ENCODE peak calls at places on chromosomes 1 and 21, in eight cellular contexts. F, Q, D, W, Y, U, M and S are unnamed samples.

GRCh38 chr1:88684482-88685238 is 587 bp downstream of the PKN2 start:
- DNase-seq in M (peak), W (no peak), U (peak), D (peak), Y (peak), Q (peak), F (peak), S (peak)

GRCh38 chr1:157092831-157093230 is 6.8 kb downstream of the ETV3L start:
- DNase-seq in D (no peak), Y (no peak), W (no peak), F (no peak), U (peak), Q (no peak), M (peak), S (no peak)

GRCh38 chr1:31701137-31701736 is 2.6 kb downstream of the COL16A1 start:
- DNase-seq in U (peak), M (peak), Q (peak), Y (peak), W (peak), D (peak), F (no peak), S (no peak)

GRCh38 chr1:241688940-241689368 is 36.9 kb downstream of the WDR64 start:
- DNase-seq in U (no peak), D (peak), W (no peak), F (no peak), M (no peak), Q (no peak), Y (peak), S (no peak)

GRCh38 chr1:157311730-157312269 is 173.6 kb upstream of the ETV3 start:
- DNase-seq in Q (no peak), D (no peak), W (no peak), U (no peak), F (no peak), Y (no peak), M (no peak), S (no peak)

GRCh38 chr1:228989992-228990827 is 254.9 kb downstream of the RHOU start:
- DNase-seq in M (peak), Q (no peak), U (peak), F (no peak), W (no peak), D (no peak), Y (no peak), S (no peak)

GRCh38 chr1:119298687-119299086 is 69.9 kb upstream of the HAO2 start:
- DNase-seq in U (no peak), Y (no peak), Q (no peak), W (no peak), F (no peak), D (no peak), M (no peak), S (no peak)

GRCh38 chr1:221276911-221277310 is 397.7 kb downstream of the HLX start:
- DNase-seq in D (no peak), Y (no peak), W (no peak), Q (no peak), M (no peak), U (no peak), F (no peak), S (no peak)

GRCh38 chr1:200866521-200866920 is 6.3 kb upstream of the GPR25 start:
- DNase-seq in Y (no peak), F (no peak), W (no peak), Q (no peak), M (no peak), U (no peak), D (no peak), S (peak)

GRCh38 chr1:153359241-153359640 is 1.6 kb downstream of the S100A9 start:
- DNase-seq in Y (no peak), M (no peak), D (no peak), Q (no peak), F (no peak), W (no peak), U (no peak), S (no peak)

GRCh38 chr21:29477941-29478340 is 179.2 kb downstream of the BACH1 start:
- DNase-seq in M (no peak), Q (no peak), D (no peak), Y (peak), U (no peak), W (no peak), F (no peak), S (no peak)

GRCh38 chr1:27130798-27131197 is 24.1 kb downstream of the SLC9A1 start:
- DNase-seq in D (no peak), Q (no peak), M (no peak), U (no peak), W (no peak), Y (no peak), F (no peak), S (no peak)

GRCh38 chr1:27122652-27123051 is 32.3 kb downstream of the SLC9A1 start:
- DNase-seq in Q (peak), M (no peak), D (peak), F (no peak), Y (peak), U (no peak), W (no peak), S (no peak)

GRCh38 chr1:27124405-27124804 is 30.5 kb downstream of the SLC9A1 start:
- DNase-seq in Q (no peak), Y (no peak), F (no peak), D (no peak), M (no peak), W (no peak), U (no peak), S (no peak)

GRCh38 chr1:27129225-27129624 is 25.7 kb downstream of the SLC9A1 start:
- DNase-seq in F (no peak), D (no peak), U (no peak), Q (no peak), M (no peak), Y (no peak), W (no peak), S (no peak)

DNA sequence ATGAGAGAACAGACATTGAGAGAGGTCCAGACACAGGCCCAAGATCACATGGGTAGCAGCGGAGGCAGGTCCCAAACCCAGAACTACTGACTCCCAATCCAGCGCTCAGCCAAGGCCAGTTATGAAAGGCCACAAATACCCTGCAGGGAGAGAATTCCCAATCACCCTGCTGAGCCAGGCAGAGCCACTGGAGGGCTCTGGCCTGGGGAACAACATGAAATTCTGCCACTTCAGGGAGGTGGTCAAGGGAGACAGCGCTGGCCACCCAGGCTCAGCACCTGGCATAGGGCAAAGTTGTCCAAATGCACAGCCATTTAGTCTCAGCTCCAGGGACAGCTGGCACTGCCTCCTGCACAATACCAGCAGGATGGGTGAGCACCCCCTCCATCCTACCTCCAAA is 27.5 kb downstream of the SLC9A1 start:
- DNase-seq in W (no peak), M (no peak), F (no peak), U (no peak), D (no peak), Q (no peak), Y (no peak), S (no peak)
- TF ChIP-seq CTCF in W (peak), M (no peak), F (peak), U (no peak), D (peak), Q (peak), Y (peak), S (no peak)

DNA sequence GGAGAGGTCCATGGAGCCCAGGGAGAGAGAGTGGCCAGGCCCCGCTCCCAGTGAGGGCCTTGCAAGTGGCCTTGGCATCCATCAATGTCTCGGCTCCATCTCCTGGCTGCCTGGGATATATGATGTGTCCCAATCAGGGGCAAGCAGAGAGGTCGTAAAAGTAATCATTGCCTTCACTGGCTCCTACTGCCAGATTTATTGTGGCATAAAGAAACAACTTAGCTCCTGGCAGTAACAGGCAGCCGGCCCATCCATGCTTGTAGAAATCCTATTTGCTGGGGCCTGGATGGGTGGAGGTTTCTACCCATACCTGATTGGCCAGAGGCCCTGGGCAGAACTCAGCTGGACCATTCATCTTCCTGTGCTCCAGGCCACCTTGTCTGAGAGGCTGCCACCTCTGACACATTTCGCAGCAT is 272.6 kb downstream of the MATN1 start:
- DNase-seq in D (no peak), U (no peak), W (no peak), Q (no peak), F (peak), Y (no peak), M (no peak), S (no peak)
- TF ChIP-seq CTCF in D (no peak), U (no peak), W (no peak), Q (no peak), F (no peak), Y (no peak), M (no peak), S (no peak)

DNA sequence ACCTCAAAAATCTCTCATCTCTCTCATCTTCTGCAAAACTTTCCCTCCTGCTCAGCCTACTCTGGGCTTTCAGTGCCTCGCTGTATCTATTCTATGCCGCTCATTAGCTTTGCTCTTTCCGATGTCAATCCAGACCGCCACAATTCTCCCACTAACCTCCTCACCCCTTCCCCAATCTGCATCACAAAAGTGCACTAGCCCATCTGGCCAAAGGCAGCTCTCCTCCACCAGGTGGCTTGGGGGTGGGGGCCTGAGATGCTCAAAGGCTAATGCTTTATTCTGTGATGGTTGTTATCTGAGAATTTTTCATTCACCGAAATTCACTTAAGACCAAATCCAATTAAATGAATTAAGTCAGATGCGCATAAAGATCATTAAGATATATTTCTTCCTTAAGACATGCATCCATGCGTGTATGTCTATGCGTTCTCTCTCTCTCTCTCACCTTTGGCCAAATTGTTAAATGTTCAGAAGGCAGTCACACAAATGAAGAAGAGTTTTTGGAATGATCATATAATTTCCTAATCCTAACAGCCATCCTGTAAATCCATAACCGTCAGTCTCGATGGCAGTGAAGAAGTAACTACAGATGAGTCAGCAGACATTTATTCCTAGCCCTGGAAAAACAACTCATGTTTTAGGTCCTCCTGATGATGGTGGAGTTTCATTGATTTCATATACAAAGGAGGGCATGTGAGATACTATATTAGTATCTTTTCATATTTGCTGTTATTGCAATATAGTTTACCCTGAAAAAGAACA is 111.3 kb downstream of the C1orf21 start:
- DNase-seq in F (no peak), M (no peak), D (no peak), Y (no peak), U (no peak), Q (no peak), W (no peak), S (no peak)
- TF ChIP-seq CTCF in F (no peak), M (no peak), D (no peak), Y (no peak), U (no peak), Q (no peak), W (peak), S (no peak)

GRCh38 chr1:151881479-151881878 is 27.8 kb downstream of the THEM4 start:
- DNase-seq in Y (no peak), W (no peak), F (no peak), Q (no peak), D (no peak), U (no peak), M (no peak), S (no peak)
- TF ChIP-seq CTCF in Y (no peak), W (peak), F (no peak), Q (no peak), D (no peak), U (no peak), M (no peak), S (peak)

GRCh38 chr1:77416692-77417450 is 135.1 kb downstream of the AK5 start:
- DNase-seq in W (no peak), F (no peak), M (no peak), U (no peak), Y (no peak), D (no peak), Q (no peak), S (no peak)
- TF ChIP-seq CTCF in W (peak), F (peak), M (no peak), U (no peak), Y (peak), D (peak), Q (no peak), S (no peak)

GRCh38 chr1:55425310-55425930 is 210.3 kb upstream of the USP24 start:
- DNase-seq in M (no peak), W (no peak), Q (no peak), U (no peak), D (no peak), Y (no peak), F (no peak), S (no peak)
- TF ChIP-seq CTCF in M (no peak), W (no peak), Q (no peak), U (no peak), D (no peak), Y (no peak), F (no peak), S (no peak)

GRCh38 chr1:97999320-97999719 is 78.5 kb upstream of the DPYD start:
- DNase-seq in D (no peak), W (peak), Q (no peak), Y (peak), F (no peak), U (no peak), M (no peak), S (no peak)

GRCh38 chr1:98003442-98003841 is 82.6 kb upstream of the DPYD start:
- DNase-seq in F (no peak), W (no peak), M (no peak), D (no peak), Y (no peak), U (no peak), Q (no peak), S (no peak)

GRCh38 chr1:98005326-98006010 is 84.6 kb upstream of the DPYD start:
- DNase-seq in F (no peak), Q (no peak), U (no peak), D (peak), W (no peak), Y (peak), M (no peak), S (no peak)

GRCh38 chr1:98002288-98002687 is 81.5 kb upstream of the DPYD start:
- DNase-seq in M (no peak), W (no peak), Q (no peak), D (no peak), U (no peak), Y (no peak), F (no peak), S (no peak)

DNA sequence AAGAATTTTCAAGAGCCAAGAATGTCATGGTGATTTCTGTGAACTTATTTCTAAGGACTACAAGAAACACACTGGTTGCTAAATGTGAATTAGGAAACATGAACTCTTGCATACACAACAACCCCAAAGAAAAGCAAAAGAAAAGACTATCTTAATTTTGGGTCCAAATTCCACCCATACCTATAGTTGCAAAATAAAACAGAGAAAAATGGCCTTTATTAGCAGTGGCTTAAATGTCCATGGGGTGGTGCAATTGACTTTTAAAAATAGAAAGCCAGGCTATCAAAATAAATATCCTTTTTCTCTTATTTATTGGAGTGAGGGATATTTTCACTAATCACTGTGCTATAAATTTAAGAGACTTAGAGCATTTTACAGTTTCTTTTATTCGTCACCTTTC is 80.9 kb upstream of the DPYD start:
- DNase-seq in M (no peak), F (no peak), D (no peak), U (no peak), W (no peak), Y (peak), Q (no peak), S (no peak)
- TF ChIP-seq CTCF in M (no peak), F (no peak), D (peak), U (no peak), W (peak), Y (peak), Q (no peak), S (no peak)

DNA sequence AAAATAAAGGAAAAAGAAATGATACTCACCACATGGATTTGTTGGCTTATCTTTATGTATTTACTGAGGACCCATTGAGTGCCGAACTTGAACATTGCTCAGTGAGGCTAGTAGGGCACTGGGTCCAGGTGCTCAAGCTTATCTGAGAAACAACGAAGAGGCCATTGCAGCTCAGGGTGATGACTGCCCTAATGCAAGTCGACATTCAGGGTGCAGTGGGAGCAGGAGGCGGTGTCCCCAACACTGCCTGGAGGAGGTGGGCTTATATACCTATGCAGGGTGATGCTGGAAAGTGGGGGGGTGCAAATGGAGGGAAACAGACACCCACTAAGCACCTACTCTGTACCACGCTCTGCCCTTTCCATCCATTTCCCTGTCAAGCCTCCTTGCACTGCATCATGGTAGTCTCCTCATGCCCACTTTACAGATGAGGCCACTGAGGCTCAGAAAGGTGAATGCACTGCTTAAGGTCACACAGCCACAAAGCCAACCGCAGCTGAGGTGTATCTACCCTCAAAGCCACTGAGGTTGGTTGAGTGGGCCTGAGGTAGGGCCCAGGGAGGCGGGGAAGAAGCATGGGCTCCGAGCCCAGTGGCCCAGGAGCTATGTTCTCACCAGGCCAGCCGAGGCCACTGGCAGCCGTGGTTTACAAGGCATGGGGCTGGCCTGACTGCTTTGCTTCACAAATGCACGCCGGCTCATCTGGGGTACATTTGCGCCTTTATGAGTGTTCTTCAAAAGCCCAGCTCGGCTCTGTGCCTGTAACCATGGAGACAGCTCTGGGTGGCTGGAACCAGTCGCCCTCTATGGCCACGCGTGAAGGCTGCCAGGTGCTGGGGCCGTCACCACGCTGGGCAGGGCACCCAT is 103.8 kb downstream of the EPHB2 start:
- DNase-seq in Y (no peak), F (no peak), M (peak), U (peak), W (no peak), Q (no peak), D (no peak), S (no peak)
- TF ChIP-seq CTCF in Y (no peak), F (no peak), M (no peak), U (no peak), W (no peak), Q (no peak), D (no peak), S (no peak)

DNA sequence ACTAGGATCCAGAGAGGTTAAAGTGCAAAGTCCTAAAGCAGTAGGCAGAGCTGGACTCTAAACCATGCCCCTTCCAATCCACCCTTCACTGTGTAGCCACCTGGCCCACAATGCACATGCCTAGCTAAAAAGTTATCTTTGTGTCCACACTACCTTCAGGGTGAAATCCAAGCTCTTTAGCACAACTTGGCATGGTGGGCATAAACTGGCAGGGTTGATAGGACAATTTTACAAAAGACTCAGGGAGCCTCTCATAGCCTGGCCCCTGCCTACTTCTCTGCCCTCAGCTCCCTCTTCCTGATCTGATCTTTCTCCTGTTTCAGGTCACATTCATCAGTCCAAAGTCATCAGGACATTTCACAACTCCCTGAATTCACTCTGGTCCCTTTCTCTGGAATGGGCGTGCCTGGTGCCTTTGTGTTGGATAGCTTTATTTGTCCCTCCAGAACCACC is 513.9 kb downstream of the OMA1 start:
- DNase-seq in M (no peak), Y (no peak), W (no peak), D (no peak), U (no peak), F (no peak), Q (no peak), S (no peak)
- TF ChIP-seq CTCF in M (no peak), Y (no peak), W (no peak), D (no peak), U (no peak), F (no peak), Q (no peak), S (no peak)